ENCODE peak calls at places on chromosome 15, in five cellular contexts. One of them, this sample, is unnamed.

GRCh38 chr15:59299919-59300617 is 72.6 kb downstream of the MYO1E start:
- DNase-seq in nephron progenitor cell: no peak
- DNase-seq in fibroblast of pulmonary artery: peak
- DNase-seq in astrocyte: peak
- DNase-seq in transverse colon: peak
- DNase-seq in this sample: peak

GRCh38 chr15:66498501-66499386 is 1.2 kb upstream of the SNAPC5 start:
- DNase-seq in transverse colon: no peak
- DNase-seq in fibroblast of pulmonary artery: peak
- DNase-seq in nephron progenitor cell: no peak
- DNase-seq in astrocyte: peak
- DNase-seq in this sample: no peak

GRCh38 chr15:29736745-29737023 is 85.6 kb downstream of the TJP1 start:
- DNase-seq in transverse colon: no peak
- DNase-seq in fibroblast of pulmonary artery: peak
- DNase-seq in nephron progenitor cell: no peak
- DNase-seq in astrocyte: peak
- DNase-seq in this sample: no peak

GRCh38 chr15:51401872-51402517 is 60.5 kb downstream of the GLDN start:
- DNase-seq in astrocyte: no peak
- DNase-seq in transverse colon: peak
- DNase-seq in fibroblast of pulmonary artery: peak
- DNase-seq in nephron progenitor cell: peak
- DNase-seq in this sample: peak

GRCh38 chr15:84681822-84682221 is 23.8 kb upstream of the NMB start:
- DNase-seq in astrocyte: peak
- DNase-seq in transverse colon: no peak
- DNase-seq in nephron progenitor cell: no peak
- DNase-seq in fibroblast of pulmonary artery: peak
- DNase-seq in this sample: no peak

GRCh38 chr15:20353966-20354883 is 187.4 kb downstream of the GOLGA6L6 start:
- DNase-seq in astrocyte: no peak
- DNase-seq in nephron progenitor cell: no peak
- DNase-seq in fibroblast of pulmonary artery: no peak
- DNase-seq in transverse colon: no peak
- DNase-seq in this sample: no peak

GRCh38 chr15:69074843-69075224 is 60.3 kb downstream of the NOX5 start:
- DNase-seq in nephron progenitor cell: no peak
- DNase-seq in fibroblast of pulmonary artery: no peak
- DNase-seq in transverse colon: peak
- DNase-seq in astrocyte: no peak
- DNase-seq in this sample: no peak

GRCh38 chr15:27486676-27487290 is 515.8 kb downstream of the GABRG3 start:
- DNase-seq in nephron progenitor cell: no peak
- DNase-seq in astrocyte: peak
- DNase-seq in fibroblast of pulmonary artery: no peak
- DNase-seq in transverse colon: no peak
- DNase-seq in this sample: no peak

GRCh38 chr15:80970018-80970657 is 19.5 kb downstream of the MESD start:
- DNase-seq in transverse colon: peak
- DNase-seq in astrocyte: no peak
- DNase-seq in fibroblast of pulmonary artery: peak
- DNase-seq in nephron progenitor cell: peak
- DNase-seq in this sample: peak

GRCh38 chr15:58934521-58934920 is 1.0 kb upstream of the SLTM start:
- DNase-seq in astrocyte: no peak
- DNase-seq in transverse colon: no peak
- DNase-seq in nephron progenitor cell: no peak
- DNase-seq in fibroblast of pulmonary artery: no peak
- DNase-seq in this sample: no peak

GRCh38 chr15:83380026-83380425 is 67.1 kb upstream of the SH3GL3 start:
- DNase-seq in fibroblast of pulmonary artery: no peak
- DNase-seq in astrocyte: peak
- DNase-seq in nephron progenitor cell: no peak
- DNase-seq in transverse colon: no peak
- DNase-seq in this sample: no peak

GRCh38 chr15:98375513-98376360 is 272.6 kb upstream of the IGF1R start:
- DNase-seq in transverse colon: no peak
- DNase-seq in fibroblast of pulmonary artery: no peak
- DNase-seq in astrocyte: no peak
- DNase-seq in nephron progenitor cell: no peak
- DNase-seq in this sample: no peak

GRCh38 chr15:41936649-41937567 is 35.4 kb downstream of the EHD4 start:
- DNase-seq in nephron progenitor cell: no peak
- DNase-seq in transverse colon: peak
- DNase-seq in fibroblast of pulmonary artery: peak
- DNase-seq in astrocyte: peak
- DNase-seq in this sample: no peak

GRCh38 chr15:85582076-85582718 is 201.8 kb downstream of the AKAP13 start:
- DNase-seq in nephron progenitor cell: no peak
- DNase-seq in astrocyte: peak
- DNase-seq in fibroblast of pulmonary artery: peak
- DNase-seq in transverse colon: peak
- DNase-seq in this sample: peak

GRCh38 chr15:37490707-37491106 is 390.4 kb upstream of the MEIS2 start:
- DNase-seq in nephron progenitor cell: no peak
- DNase-seq in transverse colon: no peak
- DNase-seq in fibroblast of pulmonary artery: no peak
- DNase-seq in astrocyte: no peak
- DNase-seq in this sample: no peak

GRCh38 chr15:67762610-67763368 is 62.5 kb upstream of the SKOR1 start:
- DNase-seq in transverse colon: no peak
- DNase-seq in astrocyte: no peak
- DNase-seq in fibroblast of pulmonary artery: no peak
- DNase-seq in nephron progenitor cell: no peak
- DNase-seq in this sample: no peak

GRCh38 chr15:42143356-42143755 is 13.1 kb downstream of the PLA2G4F start:
- DNase-seq in transverse colon: no peak
- DNase-seq in nephron progenitor cell: no peak
- DNase-seq in astrocyte: no peak
- DNase-seq in fibroblast of pulmonary artery: no peak
- DNase-seq in this sample: no peak

GRCh38 chr15:94744080-94744793 is 512.9 kb downstream of the MCTP2 start:
- DNase-seq in nephron progenitor cell: no peak
- DNase-seq in transverse colon: no peak
- DNase-seq in fibroblast of pulmonary artery: no peak
- DNase-seq in astrocyte: no peak
- DNase-seq in this sample: no peak
- TF ChIP-seq CTCF in nephron progenitor cell: no peak
- TF ChIP-seq CTCF in transverse colon: no peak
- TF ChIP-seq CTCF in fibroblast of pulmonary artery: no peak
- TF ChIP-seq CTCF in astrocyte: no peak
- TF ChIP-seq CTCF in this sample: no peak

GRCh38 chr15:70208332-70208731 is 110.6 kb upstream of the TLE3 start:
- DNase-seq in astrocyte: no peak
- DNase-seq in transverse colon: no peak
- DNase-seq in fibroblast of pulmonary artery: no peak
- DNase-seq in nephron progenitor cell: no peak
- DNase-seq in this sample: no peak

GRCh38 chr15:70206668-70207067 is 109.0 kb upstream of the TLE3 start:
- DNase-seq in fibroblast of pulmonary artery: no peak
- DNase-seq in astrocyte: no peak
- DNase-seq in nephron progenitor cell: no peak
- DNase-seq in transverse colon: no peak
- DNase-seq in this sample: no peak

GRCh38 chr15:70210538-70210937 is 112.8 kb upstream of the TLE3 start:
- DNase-seq in fibroblast of pulmonary artery: no peak
- DNase-seq in astrocyte: no peak
- DNase-seq in transverse colon: no peak
- DNase-seq in nephron progenitor cell: no peak
- DNase-seq in this sample: no peak

GRCh38 chr15:70210076-70210475 is 112.4 kb upstream of the TLE3 start:
- DNase-seq in transverse colon: no peak
- DNase-seq in nephron progenitor cell: no peak
- DNase-seq in astrocyte: no peak
- DNase-seq in fibroblast of pulmonary artery: no peak
- DNase-seq in this sample: no peak

GRCh38 chr15:70209499-70209898 is 111.8 kb upstream of the TLE3 start:
- DNase-seq in nephron progenitor cell: no peak
- DNase-seq in astrocyte: no peak
- DNase-seq in transverse colon: no peak
- DNase-seq in fibroblast of pulmonary artery: no peak
- DNase-seq in this sample: no peak
- TF ChIP-seq CTCF in nephron progenitor cell: no peak
- TF ChIP-seq CTCF in astrocyte: no peak
- TF ChIP-seq CTCF in transverse colon: no peak
- TF ChIP-seq CTCF in fibroblast of pulmonary artery: no peak
- TF ChIP-seq CTCF in this sample: no peak

GRCh38 chr15:87877114-87877810 is 379.3 kb downstream of the NTRK3 start:
- DNase-seq in fibroblast of pulmonary artery: peak
- DNase-seq in astrocyte: peak
- DNase-seq in nephron progenitor cell: no peak
- DNase-seq in transverse colon: no peak
- DNase-seq in this sample: no peak

GRCh38 chr15:87874896-87875661 is 381.5 kb downstream of the NTRK3 start:
- DNase-seq in astrocyte: peak
- DNase-seq in nephron progenitor cell: peak
- DNase-seq in fibroblast of pulmonary artery: peak
- DNase-seq in transverse colon: no peak
- DNase-seq in this sample: no peak

GRCh38 chr15:87873501-87873900 is 383.0 kb downstream of the NTRK3 start:
- DNase-seq in fibroblast of pulmonary artery: peak
- DNase-seq in transverse colon: no peak
- DNase-seq in astrocyte: no peak
- DNase-seq in nephron progenitor cell: no peak
- DNase-seq in this sample: no peak

GRCh38 chr15:87881001-87881400 is 375.5 kb downstream of the NTRK3 start:
- DNase-seq in transverse colon: no peak
- DNase-seq in nephron progenitor cell: no peak
- DNase-seq in fibroblast of pulmonary artery: no peak
- DNase-seq in astrocyte: no peak
- DNase-seq in this sample: no peak

DNA sequence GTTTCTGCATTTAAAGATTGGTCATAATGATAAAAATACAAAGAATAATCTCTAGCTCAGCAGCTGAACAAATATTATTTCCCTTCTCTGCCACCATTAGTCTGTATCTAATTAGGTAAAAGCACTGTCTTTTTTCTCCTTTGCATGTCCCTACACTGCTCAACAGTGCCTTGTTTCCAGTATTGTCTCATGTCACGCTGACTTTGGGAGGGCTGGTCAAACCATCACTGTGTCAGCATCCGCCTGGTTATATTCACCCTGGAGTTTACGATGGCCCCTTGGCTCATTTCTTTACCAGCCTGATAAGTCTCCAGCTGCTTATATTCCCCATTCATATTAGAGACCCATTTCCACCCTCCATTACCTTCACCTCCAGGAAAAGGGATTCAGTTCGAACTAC is 378.4 kb downstream of the NTRK3 start:
- DNase-seq in astrocyte: no peak
- DNase-seq in fibroblast of pulmonary artery: no peak
- DNase-seq in nephron progenitor cell: no peak
- DNase-seq in transverse colon: no peak
- DNase-seq in this sample: no peak
- TF ChIP-seq CTCF in astrocyte: no peak
- TF ChIP-seq CTCF in fibroblast of pulmonary artery: no peak
- TF ChIP-seq CTCF in nephron progenitor cell: no peak
- TF ChIP-seq CTCF in transverse colon: no peak
- TF ChIP-seq CTCF in this sample: no peak

GRCh38 chr15:72472907-72473669 is 1.0 kb upstream of the ARIH1 start:
- DNase-seq in astrocyte: no peak
- DNase-seq in fibroblast of pulmonary artery: peak
- DNase-seq in transverse colon: no peak
- DNase-seq in nephron progenitor cell: no peak
- DNase-seq in this sample: no peak
- TF ChIP-seq CTCF in astrocyte: no peak
- TF ChIP-seq CTCF in fibroblast of pulmonary artery: peak
- TF ChIP-seq CTCF in transverse colon: peak
- TF ChIP-seq CTCF in nephron progenitor cell: no peak
- TF ChIP-seq CTCF in this sample: no peak

GRCh38 chr15:93089855-93090305 is 869 bp upstream of the RGMA start:
- DNase-seq in transverse colon: no peak
- DNase-seq in fibroblast of pulmonary artery: no peak
- DNase-seq in nephron progenitor cell: no peak
- DNase-seq in astrocyte: no peak
- DNase-seq in this sample: no peak

GRCh38 chr15:93091465-93091864 is 2.5 kb upstream of the RGMA start:
- DNase-seq in nephron progenitor cell: no peak
- DNase-seq in fibroblast of pulmonary artery: no peak
- DNase-seq in astrocyte: no peak
- DNase-seq in transverse colon: no peak
- DNase-seq in this sample: no peak

GRCh38 chr15:93088200-93088980 is 621 bp downstream of the RGMA start:
- DNase-seq in astrocyte: peak
- DNase-seq in fibroblast of pulmonary artery: no peak
- DNase-seq in nephron progenitor cell: peak
- DNase-seq in transverse colon: no peak
- DNase-seq in this sample: peak

GRCh38 chr15:93087825-93088199 is 1.2 kb downstream of the RGMA start:
- DNase-seq in fibroblast of pulmonary artery: peak
- DNase-seq in transverse colon: peak
- DNase-seq in astrocyte: peak
- DNase-seq in nephron progenitor cell: peak
- DNase-seq in this sample: peak

GRCh38 chr15:93088981-93089854 is at the start of gene RGMA:
- DNase-seq in fibroblast of pulmonary artery: no peak
- DNase-seq in astrocyte: no peak
- DNase-seq in transverse colon: no peak
- DNase-seq in nephron progenitor cell: peak
- DNase-seq in this sample: peak
- TF ChIP-seq CTCF in fibroblast of pulmonary artery: no peak
- TF ChIP-seq CTCF in astrocyte: no peak
- TF ChIP-seq CTCF in transverse colon: no peak
- TF ChIP-seq CTCF in nephron progenitor cell: no peak
- TF ChIP-seq CTCF in this sample: no peak

DNA sequence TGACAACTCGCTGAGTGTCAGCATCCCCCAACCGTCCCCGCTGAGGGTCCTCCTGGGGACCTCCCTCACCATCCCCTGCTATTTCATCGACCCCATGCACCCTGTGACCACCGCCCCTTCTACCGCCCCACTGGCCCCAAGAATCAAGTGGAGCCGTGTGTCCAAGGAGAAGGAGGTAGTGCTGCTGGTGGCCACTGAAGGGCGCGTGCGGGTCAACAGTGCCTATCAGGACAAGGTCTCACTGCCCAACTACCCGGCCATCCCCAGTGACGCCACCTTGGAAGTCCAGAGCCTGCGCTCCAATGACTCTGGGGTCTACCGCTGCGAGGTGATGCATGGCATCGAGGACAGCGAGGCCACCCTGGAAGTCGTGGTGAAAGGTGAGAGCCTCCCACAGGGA is 35.4 kb downstream of the ACAN start:
- DNase-seq in fibroblast of pulmonary artery: no peak
- DNase-seq in astrocyte: no peak
- DNase-seq in nephron progenitor cell: no peak
- DNase-seq in transverse colon: no peak
- DNase-seq in this sample: no peak
- TF ChIP-seq CTCF in fibroblast of pulmonary artery: no peak
- TF ChIP-seq CTCF in astrocyte: no peak
- TF ChIP-seq CTCF in nephron progenitor cell: no peak
- TF ChIP-seq CTCF in transverse colon: no peak
- TF ChIP-seq CTCF in this sample: no peak

DNA sequence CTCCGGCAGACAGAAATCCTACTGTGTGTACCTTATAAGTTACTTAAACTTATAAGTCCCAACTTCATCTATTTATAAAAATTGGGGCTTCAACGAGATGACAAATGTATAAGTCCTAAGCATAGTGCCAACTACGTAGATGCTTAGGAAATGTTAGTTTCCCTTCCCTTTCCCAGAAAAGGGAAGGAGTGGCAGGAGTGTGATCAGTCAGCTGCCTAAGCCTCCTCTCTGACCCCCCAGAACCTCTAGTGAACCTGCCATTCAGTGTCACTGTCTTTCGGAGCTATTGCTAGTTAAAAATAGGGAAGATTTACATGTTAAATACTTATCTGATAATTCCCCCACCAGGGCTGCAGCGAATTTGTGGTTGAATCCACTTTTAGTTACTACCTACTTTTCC is 13.6 kb upstream of the BMF start:
- DNase-seq in astrocyte: no peak
- DNase-seq in fibroblast of pulmonary artery: no peak
- DNase-seq in transverse colon: no peak
- DNase-seq in nephron progenitor cell: no peak
- DNase-seq in this sample: no peak
- TF ChIP-seq CTCF in astrocyte: no peak
- TF ChIP-seq CTCF in fibroblast of pulmonary artery: no peak
- TF ChIP-seq CTCF in transverse colon: no peak
- TF ChIP-seq CTCF in nephron progenitor cell: no peak
- TF ChIP-seq CTCF in this sample: no peak